ENCODE peak calls at places on chromosomes 3 and 15, in six cellular contexts. S is neuronal stem cell, J is mesenchymal stem cell, A is H9, G is trophoblast cell, E is H1. I is an unnamed sample.

GRCh38 chr3:73324203-73325155 is 263.0 kb downstream of the EBLN2 start:
- DNase-seq in S (no peak), J (no peak), A (no peak), G (no peak), E (no peak), I (no peak)

GRCh38 chr3:101762041-101762646 is 16.9 kb upstream of the NXPE3 start:
- DNase-seq in S (no peak), J (no peak), A (no peak), G (no peak), E (no peak), I (no peak)

GRCh38 chr15:23038741-23039150 is 623 bp downstream of the TUBGCP5 start:
- DNase-seq in S (no peak), J (peak), A (no peak), G (no peak), E (no peak), I (peak)

GRCh38 chr15:50049871-50050270 is 69.2 kb downstream of the ATP8B4 start:
- DNase-seq in S (no peak), J (peak), A (no peak), G (no peak), E (no peak), I (peak)

GRCh38 chr3:63328386-63328785 is 50.3 kb downstream of the SYNPR start:
- DNase-seq in S (no peak), J (peak), A (no peak), G (peak), E (no peak), I (peak)

GRCh38 chr3:45272828-45273470 is 46.9 kb upstream of the TMEM158 start:
- DNase-seq in S (no peak), J (no peak), A (no peak), G (no peak), E (no peak), I (no peak)

GRCh38 chr15:71112429-71112828 is 2.8 kb upstream of the THSD4 start:
- DNase-seq in S (no peak), J (no peak), A (no peak), G (no peak), E (no peak), I (peak)

GRCh38 chr3:164533275-164533674 is 545.0 kb downstream of the SI start:
- DNase-seq in S (no peak), J (no peak), A (no peak), G (no peak), E (no peak), I (no peak)

GRCh38 chr15:62110000-62110851 is 43.4 kb downstream of the C2CD4A start:
- DNase-seq in S (no peak), J (peak), A (no peak), G (no peak), E (no peak), I (peak)

GRCh38 chr3:170419301-170420087 is 826 bp downstream of the CLDN11 start:
- DNase-seq in S (no peak), J (peak), A (peak), G (peak), E (peak), I (peak)

GRCh38 chr3:155391583-155391982 is 98.1 kb upstream of the STRIT1 start:
- DNase-seq in S (peak), J (peak), A (no peak), G (no peak), E (no peak), I (peak)

GRCh38 chr3:10116138-10116460 is 624 bp downstream of the BRK1 start:
- DNase-seq in S (no peak), J (peak), A (no peak), G (no peak), E (peak), I (peak)

GRCh38 chr3:197428117-197428761 is 127.5 kb downstream of the BDH1 start:
- DNase-seq in S (no peak), J (peak), A (no peak), G (no peak), E (no peak), I (peak)

GRCh38 chr3:107988464-107989156 is 102.2 kb downstream of the CD47 start:
- DNase-seq in S (no peak), J (peak), A (no peak), G (no peak), E (no peak), I (peak)

GRCh38 chr15:25947336-25948080 is 84.4 kb upstream of the ATP10A start:
- DNase-seq in S (peak), J (no peak), A (peak), G (peak), E (peak), I (peak)

GRCh38 chr3:13115991-13116390 is 42.8 kb upstream of the IQSEC1 start:
- DNase-seq in S (no peak), J (no peak), A (no peak), G (no peak), E (no peak), I (no peak)

GRCh38 chr3:157088506-157089454 is 71.2 kb downstream of the CCNL1 start:
- DNase-seq in S (peak), J (peak), A (peak), G (peak), E (peak), I (peak)

GRCh38 chr3:146640955-146641867 is 36.1 kb upstream of the PLSCR5 start:
- DNase-seq in S (peak), J (peak), A (no peak), G (no peak), E (no peak), I (peak)

GRCh38 chr3:192817506-192817905 is 90.2 kb upstream of the FGF12 start:
- DNase-seq in S (no peak), J (no peak), A (no peak), G (no peak), E (no peak), I (no peak)
- H3K14ac ChIP-seq in S (no peak), J (no peak), A (no peak), G (no peak), E (no peak), I (no peak)

DNA sequence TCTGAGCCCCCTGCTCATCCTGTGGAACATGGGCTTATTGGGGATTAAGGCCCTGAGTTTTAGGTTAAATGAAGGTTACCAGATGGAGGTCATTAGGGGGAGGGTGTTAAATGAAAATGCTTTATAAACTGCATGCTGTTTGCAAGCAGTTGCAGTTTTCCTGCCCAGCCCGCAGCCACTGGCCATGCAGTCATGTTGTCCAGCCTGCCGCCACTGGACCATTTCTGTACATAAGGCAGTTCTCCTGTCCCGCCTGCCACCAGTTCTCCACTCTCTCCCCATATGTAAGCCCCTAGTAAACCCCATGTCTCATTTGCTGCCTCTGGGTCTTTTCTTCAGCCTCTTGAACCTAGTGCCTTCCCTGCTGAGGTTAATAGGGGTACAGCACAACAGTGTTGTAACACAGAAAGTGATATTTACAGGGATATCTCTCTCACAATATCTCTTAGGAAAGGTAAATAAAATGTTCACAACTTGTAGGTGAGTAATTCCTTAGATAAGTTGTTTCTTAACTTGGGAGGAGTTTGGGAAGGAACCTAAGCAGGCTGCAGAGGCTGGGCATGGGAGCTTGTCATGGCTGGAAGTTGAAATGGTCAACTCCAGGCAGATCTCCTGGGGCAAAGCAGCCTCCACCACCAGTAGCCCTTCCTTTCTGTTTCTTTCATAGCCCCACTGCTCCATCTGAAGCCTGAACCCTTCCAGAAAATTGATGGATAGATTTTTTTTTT is 148.2 kb downstream of the CMSS1 start:
- DNase-seq in S (no peak), J (no peak), A (no peak), G (no peak), E (no peak), I (no peak)
- H3K27ac ChIP-seq in S (no peak), J (no peak), A (no peak), G (no peak), E (no peak), I (no peak)

GRCh38 chr3:62178739-62179600 is 194.4 kb downstream of the FEZF2 start:
- DNase-seq in S (no peak), J (no peak), A (no peak), G (no peak), E (no peak), I (no peak)
- H3K14ac ChIP-seq in S (no peak), J (no peak), A (no peak), G (no peak), E (no peak), I (peak)

DNA sequence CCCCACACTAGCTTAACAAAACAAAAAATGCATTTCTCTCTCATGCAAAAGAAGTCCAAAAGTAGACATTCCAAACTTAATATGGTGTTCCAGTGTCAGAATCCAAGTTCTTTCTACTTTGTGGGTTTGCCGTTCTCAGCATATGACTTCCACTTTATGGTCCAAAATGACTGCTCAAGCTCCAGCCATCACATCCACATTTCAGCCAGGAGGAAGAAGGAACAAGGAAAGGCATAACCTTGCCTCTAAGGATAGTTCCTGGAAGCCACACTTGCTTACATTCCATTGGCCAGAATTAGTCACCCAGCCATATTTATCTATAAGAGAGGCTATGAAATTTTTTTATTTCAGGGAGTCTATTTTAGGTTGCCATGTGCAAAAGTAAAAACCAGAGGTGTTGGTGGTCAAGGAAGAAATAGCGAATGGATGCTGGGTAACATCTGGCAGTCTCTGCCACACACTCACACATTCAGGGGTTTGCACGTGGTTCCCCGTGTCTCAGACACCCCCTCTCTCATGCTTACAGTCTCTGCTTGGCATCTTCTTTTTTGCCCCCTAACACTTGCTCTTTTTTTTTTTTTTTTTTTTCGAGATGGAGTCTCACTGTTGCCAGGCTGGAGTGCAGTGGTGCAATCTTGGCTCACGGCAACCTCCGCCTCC is 69.3 kb downstream of the RPL39L start:
- DNase-seq in S (no peak), J (no peak), A (no peak), G (no peak), E (no peak), I (peak)
- H3K27ac ChIP-seq in S (no peak), J (no peak), A (no peak), G (no peak), E (no peak), I (no peak)

GRCh38 chr3:123058505-123058904 is 8.3 kb upstream of the PDIA5 start:
- DNase-seq in S (no peak), J (no peak), A (no peak), G (no peak), E (no peak), I (no peak)
- H3K14ac ChIP-seq in S (no peak), J (no peak), A (no peak), G (no peak), E (no peak), I (no peak)